ENCODE peak calls at places on chromosome 11, in six cellular contexts. Z is H1, X is IMR-90, V is H9, A is neuronal stem cell, U is trophoblast cell. O is an unnamed sample.

GRCh38 chr11:25890626-25891250 is 441.2 kb upstream of the ANO3 start:
- DNase-seq in V (no peak), A (no peak), Z (no peak), U (no peak), X (no peak), O (no peak)

GRCh38 chr11:61891331-61892084 is at the start of gene FADS3:
- DNase-seq in U (peak; percentile 94), V (peak; percentile 96), X (peak; percentile 69), A (peak; percentile 83), Z (peak; percentile 73), O (peak; percentile 84)

GRCh38 chr11:20156280-20156875 is 3.9 kb downstream of the DBX1 start:
- DNase-seq in Z (no peak), X (no peak), V (peak; percentile 86), U (no peak), A (no peak), O (no peak)

GRCh38 chr11:959608-960007 is 33.9 kb downstream of the AP2A2 start:
- DNase-seq in A (no peak), V (no peak), X (no peak), U (no peak), Z (no peak), O (no peak)

GRCh38 chr11:130431337-130431773 is 2.9 kb upstream of the ADAMTS8 start:
- DNase-seq in X (peak; percentile 76), Z (peak; percentile 77), U (peak; percentile 93), A (peak; percentile 83), V (peak; percentile 88), O (peak; percentile 74)

GRCh38 chr11:130068986-130069683 is 559 bp upstream of the APLP2 start:
- DNase-seq in V (peak; percentile 63), A (no peak), U (peak; percentile 72), X (peak; percentile 80), Z (no peak), O (peak; percentile 63)

GRCh38 chr11:66856496-66857233 is at the start of gene LRFN4:
- DNase-seq in X (no peak), A (no peak), U (peak; percentile 33), Z (no peak), V (no peak), O (no peak)

GRCh38 chr11:67439321-67440228 is 2.1 kb upstream of the PTPRCAP start:
- DNase-seq in X (no peak), U (no peak), Z (no peak), V (peak; percentile 63), A (no peak), O (peak; percentile 34)

GRCh38 chr11:65872555-65873279 is at the start of gene EFEMP2:
- DNase-seq in X (no peak), Z (no peak), A (peak; percentile 18), U (peak; percentile 52), V (no peak), O (peak; percentile 49)

GRCh38 chr11:93089474-93090102 is 108.2 kb downstream of the SLC36A4 start:
- DNase-seq in Z (no peak), U (peak; percentile 47), A (no peak), V (peak; percentile 68), X (peak; percentile 62), O (peak; percentile 61)

GRCh38 chr11:41379084-41379483 is 80.4 kb downstream of the LRRC4C start:
- DNase-seq in X (no peak), V (no peak), A (no peak), U (no peak), Z (no peak), O (no peak)

GRCh38 chr11:475941-476340 is 25.9 kb downstream of the PTDSS2 start:
- DNase-seq in Z (no peak), V (no peak), U (no peak), X (no peak), A (no peak), O (no peak)

GRCh38 chr11:29333993-29334780 is 682.6 kb downstream of the KCNA4 start:
- DNase-seq in X (peak; percentile 88), Z (no peak), V (peak; percentile 25), U (peak; percentile 60), A (peak; percentile 18), O (peak; percentile 79)

GRCh38 chr11:33636104-33636503 is 64.5 kb downstream of the C11orf91 start:
- DNase-seq in X (no peak), V (no peak), U (peak; percentile 93), A (no peak), Z (no peak), O (no peak)

GRCh38 chr11:62143727-62144126 is 19.9 kb downstream of the INCENP start:
- DNase-seq in A (no peak), V (peak; percentile 22), X (no peak), Z (no peak), U (no peak), O (no peak)

GRCh38 chr11:124762077-124762623 is at the start of gene ESAM:
- DNase-seq in Z (no peak), X (no peak), U (peak; percentile 73), A (no peak), V (peak; percentile 53), O (no peak)

GRCh38 chr11:27209562-27210005 is 153.4 kb downstream of the CCDC34 start:
- DNase-seq in V (no peak), U (peak; percentile 70), X (peak; percentile 93), A (no peak), Z (no peak), O (peak; percentile 94)

GRCh38 chr11:112499153-112499907 is 238.7 kb upstream of the PLET1 start:
- DNase-seq in X (no peak), A (no peak), V (peak; percentile 56), U (no peak), Z (no peak), O (no peak)

GRCh38 chr11:105181100-105181499 is 41.5 kb upstream of the CARD18 start:
- DNase-seq in X (peak; percentile 76), V (no peak), A (no peak), Z (no peak), U (peak; percentile 57), O (peak; percentile 82)

GRCh38 chr11:131311746-131312145 is 58.7 kb upstream of the NTM start:
- DNase-seq in V (no peak), U (no peak), Z (no peak), X (no peak), A (no peak), O (no peak)

GRCh38 chr11:127224276-127224675 is 223.7 kb upstream of the KIRREL3 start:
- DNase-seq in X (no peak), A (no peak), U (no peak), V (no peak), Z (no peak), O (no peak)

GRCh38 chr11:11813288-11813962 is 28.3 kb upstream of the USP47 start:
- DNase-seq in U (peak; percentile 93), X (peak; percentile 97), Z (no peak), V (no peak), A (no peak), O (peak; percentile 96)

GRCh38 chr11:129508163-129508562 is 132.5 kb downstream of the BARX2 start:
- DNase-seq in X (no peak), V (no peak), U (no peak), A (no peak), Z (no peak), O (no peak)

DNA sequence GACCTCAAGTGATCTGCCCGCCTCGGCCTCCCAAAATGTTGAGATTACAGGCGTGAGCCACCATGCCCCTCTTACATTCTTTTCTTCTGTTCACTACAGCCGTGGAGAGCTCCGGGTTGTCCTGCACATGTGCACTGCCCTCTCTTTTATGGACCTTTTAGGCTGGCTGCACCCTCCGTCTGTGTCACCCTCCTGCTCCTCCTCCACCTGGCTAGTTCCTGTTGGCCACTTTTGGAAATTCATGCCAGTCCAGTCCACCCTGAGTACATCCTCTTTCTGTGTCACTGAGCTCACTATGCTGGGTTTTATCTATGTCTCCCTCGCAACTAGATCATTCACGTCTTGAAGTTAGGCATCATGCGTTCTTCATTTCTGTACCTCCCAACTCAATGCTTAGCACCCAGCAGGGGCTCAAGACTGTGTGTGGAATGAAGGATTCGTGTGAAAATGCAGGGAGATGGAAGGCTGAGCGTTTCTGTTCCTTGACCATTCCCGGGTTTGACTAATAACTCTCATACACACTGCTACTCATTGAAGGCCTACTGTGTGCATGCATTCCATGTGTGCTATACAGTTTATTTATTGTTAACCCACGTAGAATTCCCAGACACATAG is 60.6 kb downstream of the PTPRJ start:
- DNase-seq in U (no peak), A (no peak), Z (no peak), X (no peak), V (no peak), O (no peak)
- H3K14ac ChIP-seq in U (no peak overlapping the region), A (no peak overlapping the region), Z (no peak overlapping the region), X (no peak overlapping the region), V (no peak overlapping the region), O (no peak overlapping the region)

GRCh38 chr11:57324886-57325734 is at the start of gene TNKS1BP1:
- DNase-seq in A (peak; percentile 96), V (peak; percentile 97), X (peak; percentile 97), Z (peak; percentile 95), U (peak; percentile 95), O (peak; percentile 98)
- H3K14ac ChIP-seq in A (peak within 1 kb of the TSS; percentile 73), V (peak within 1 kb of the TSS; percentile 94), X (peak within 1 kb of the TSS; percentile 86), Z (no peak within 1 kb of the TSS), U (peak within 1 kb of the TSS; percentile 81), O (peak within 1 kb of the TSS; percentile 87)

DNA sequence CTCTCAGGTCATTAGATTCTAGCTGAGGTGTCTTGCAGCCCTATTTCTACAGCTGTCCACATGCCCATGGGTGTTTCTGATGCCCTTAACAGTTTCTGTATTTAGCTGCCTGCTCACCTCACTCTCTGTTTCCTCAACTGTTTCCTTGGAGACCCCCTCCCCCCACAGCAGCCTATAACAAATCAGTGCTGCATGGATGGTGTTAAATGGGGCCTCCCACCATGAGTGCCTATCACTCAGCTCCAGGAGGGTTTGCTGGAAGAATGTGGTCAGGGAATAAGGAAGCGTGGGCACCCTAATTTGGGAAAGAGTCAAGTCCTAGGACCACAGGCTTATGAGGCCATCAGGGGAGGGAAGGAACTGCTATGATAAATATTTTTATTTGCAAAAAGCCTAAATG is 8.6 kb downstream of the KLHL35 start:
- DNase-seq in Z (no peak), X (no peak), A (peak; percentile 61), U (no peak), V (no peak), O (no peak)
- H3K14ac ChIP-seq in Z (no peak overlapping the region), X (no peak overlapping the region), A (no peak overlapping the region), U (no peak overlapping the region), V (no peak overlapping the region), O (no peak overlapping the region)

GRCh38 chr11:116868066-116868465 is 30.6 kb upstream of the APOA1 start:
- DNase-seq in U (no peak), V (no peak), A (no peak), X (no peak), Z (no peak), O (no peak)
- H3K14ac ChIP-seq in U (no peak overlapping the region), V (no peak overlapping the region), A (no peak overlapping the region), X (no peak overlapping the region), Z (no peak overlapping the region), O (no peak overlapping the region)

DNA sequence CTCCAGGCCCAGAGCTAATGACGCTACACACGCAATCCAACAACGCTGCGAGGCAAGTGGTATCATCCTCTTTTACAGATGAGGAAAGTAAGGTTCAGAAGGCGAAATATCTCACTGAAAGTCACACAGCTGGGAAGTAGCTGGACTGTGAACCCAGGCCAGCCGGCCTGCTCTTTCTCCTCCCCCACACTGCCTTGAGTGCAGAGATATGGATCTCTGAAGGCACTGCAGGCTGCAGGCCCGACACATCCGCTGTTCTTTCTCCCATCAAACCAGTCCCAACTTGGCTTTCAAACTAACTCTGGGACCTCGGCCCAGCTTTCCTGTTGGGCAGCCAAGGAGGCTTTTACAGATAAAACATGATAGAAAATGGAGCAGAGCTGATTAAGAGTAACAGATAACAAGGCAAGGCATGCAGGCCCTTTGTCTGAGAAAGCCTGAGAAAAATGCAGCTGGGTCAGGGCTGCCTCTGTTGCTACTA is 64.0 kb upstream of the PTPRJ start:
- DNase-seq in A (no peak), Z (no peak), V (no peak), X (no peak), U (peak; percentile 98), O (peak; percentile 53)
- H3K14ac ChIP-seq in A (no peak overlapping the region), Z (no peak overlapping the region), V (no peak overlapping the region), X (peak overlapping the region; percentile 42), U (peak overlapping the region; percentile 26), O (peak overlapping the region; percentile 1)

O was measured in mesenchymal stem cell.